ENCODE peak calls at places on chromosomes 12 and 14, in eight cellular contexts. One of them, this sample, is unnamed.

GRCh38 chr12:47378907-47379306 is 299.1 kb upstream of the AMIGO2 start:
- DNase-seq in activated CD8-positive, alpha-beta memory T cell treated with anti-CD3 and anti-CD28 coated beads for 48 hours: no peak
- DNase-seq in SHP77: no peak
- DNase-seq in stimulated activated naive CD4-positive, alpha-beta T cell treated with Interleukin-2 at 50 U/mL for 16 hours: no peak
- DNase-seq in neural progenitor cell: no peak
- DNase-seq in GM23338: no peak
- DNase-seq in K562: no peak
- DNase-seq in CD4-positive, alpha-beta T cell: no peak
- DNase-seq in this sample: no peak

GRCh38 chr14:90093942-90094595 is 32.3 kb downstream of the KCNK13 start:
- DNase-seq in SHP77: no peak
- DNase-seq in neural progenitor cell: no peak
- DNase-seq in K562: no peak
- DNase-seq in activated CD8-positive, alpha-beta memory T cell treated with anti-CD3 and anti-CD28 coated beads for 48 hours: no peak
- DNase-seq in stimulated activated naive CD4-positive, alpha-beta T cell treated with Interleukin-2 at 50 U/mL for 16 hours: no peak
- DNase-seq in GM23338: no peak
- DNase-seq in CD4-positive, alpha-beta T cell: no peak
- DNase-seq in this sample: no peak

GRCh38 chr12:52351196-52352059 is 15.9 kb downstream of the KRT85 start:
- DNase-seq in CD4-positive, alpha-beta T cell: peak; percentile 60
- DNase-seq in SHP77: no peak
- DNase-seq in stimulated activated naive CD4-positive, alpha-beta T cell treated with Interleukin-2 at 50 U/mL for 16 hours: peak; percentile 13
- DNase-seq in neural progenitor cell: no peak
- DNase-seq in activated CD8-positive, alpha-beta memory T cell treated with anti-CD3 and anti-CD28 coated beads for 48 hours: no peak
- DNase-seq in K562: no peak
- DNase-seq in GM23338: no peak
- DNase-seq in this sample: peak; percentile 84

GRCh38 chr14:25006961-25007795 is 42.8 kb downstream of the STXBP6 start:
- DNase-seq in CD4-positive, alpha-beta T cell: no peak
- DNase-seq in SHP77: peak; percentile 12
- DNase-seq in activated CD8-positive, alpha-beta memory T cell treated with anti-CD3 and anti-CD28 coated beads for 48 hours: no peak
- DNase-seq in neural progenitor cell: no peak
- DNase-seq in K562: peak; percentile 18
- DNase-seq in GM23338: no peak
- DNase-seq in stimulated activated naive CD4-positive, alpha-beta T cell treated with Interleukin-2 at 50 U/mL for 16 hours: no peak
- DNase-seq in this sample: no peak

GRCh38 chr14:64303471-64303917 is 9.3 kb upstream of the ESR2 start:
- DNase-seq in activated CD8-positive, alpha-beta memory T cell treated with anti-CD3 and anti-CD28 coated beads for 48 hours: no peak
- DNase-seq in stimulated activated naive CD4-positive, alpha-beta T cell treated with Interleukin-2 at 50 U/mL for 16 hours: no peak
- DNase-seq in SHP77: peak; percentile 72
- DNase-seq in CD4-positive, alpha-beta T cell: no peak
- DNase-seq in K562: peak; percentile 48
- DNase-seq in neural progenitor cell: peak; percentile 72
- DNase-seq in GM23338: peak; percentile 94
- DNase-seq in this sample: no peak

GRCh38 chr12:106914796-106915634 is 40.7 kb upstream of the TMEM263 start:
- DNase-seq in SHP77: no peak
- DNase-seq in CD4-positive, alpha-beta T cell: no peak
- DNase-seq in neural progenitor cell: no peak
- DNase-seq in GM23338: no peak
- DNase-seq in activated CD8-positive, alpha-beta memory T cell treated with anti-CD3 and anti-CD28 coated beads for 48 hours: no peak
- DNase-seq in stimulated activated naive CD4-positive, alpha-beta T cell treated with Interleukin-2 at 50 U/mL for 16 hours: no peak
- DNase-seq in K562: no peak
- DNase-seq in this sample: no peak

GRCh38 chr14:103427485-103428443 is 42.5 kb downstream of the MARK3 start:
- DNase-seq in K562: peak; percentile 92
- DNase-seq in neural progenitor cell: peak; percentile 8
- DNase-seq in stimulated activated naive CD4-positive, alpha-beta T cell treated with Interleukin-2 at 50 U/mL for 16 hours: no peak
- DNase-seq in SHP77: no peak
- DNase-seq in CD4-positive, alpha-beta T cell: no peak
- DNase-seq in activated CD8-positive, alpha-beta memory T cell treated with anti-CD3 and anti-CD28 coated beads for 48 hours: peak; percentile 8
- DNase-seq in GM23338: peak; percentile 83
- DNase-seq in this sample: no peak

GRCh38 chr14:65824285-65824977 is 411.9 kb downstream of the FUT8 start:
- DNase-seq in SHP77: peak; percentile 35
- DNase-seq in neural progenitor cell: peak; percentile 79
- DNase-seq in activated CD8-positive, alpha-beta memory T cell treated with anti-CD3 and anti-CD28 coated beads for 48 hours: peak; percentile 11
- DNase-seq in stimulated activated naive CD4-positive, alpha-beta T cell treated with Interleukin-2 at 50 U/mL for 16 hours: peak; percentile 15
- DNase-seq in GM23338: peak; percentile 83
- DNase-seq in K562: peak; percentile 60
- DNase-seq in CD4-positive, alpha-beta T cell: peak; percentile 40
- DNase-seq in this sample: peak; percentile 51

GRCh38 chr14:85531594-85532391 is 1.8 kb downstream of the FLRT2 start:
- DNase-seq in K562: no peak
- DNase-seq in activated CD8-positive, alpha-beta memory T cell treated with anti-CD3 and anti-CD28 coated beads for 48 hours: no peak
- DNase-seq in stimulated activated naive CD4-positive, alpha-beta T cell treated with Interleukin-2 at 50 U/mL for 16 hours: no peak
- DNase-seq in neural progenitor cell: peak; percentile 67
- DNase-seq in SHP77: no peak
- DNase-seq in CD4-positive, alpha-beta T cell: no peak
- DNase-seq in GM23338: peak; percentile 84
- DNase-seq in this sample: no peak

GRCh38 chr14:101789222-101789621 is 27.7 kb downstream of the PPP2R5C start:
- DNase-seq in K562: no peak
- DNase-seq in SHP77: no peak
- DNase-seq in GM23338: no peak
- DNase-seq in CD4-positive, alpha-beta T cell: no peak
- DNase-seq in neural progenitor cell: no peak
- DNase-seq in activated CD8-positive, alpha-beta memory T cell treated with anti-CD3 and anti-CD28 coated beads for 48 hours: no peak
- DNase-seq in stimulated activated naive CD4-positive, alpha-beta T cell treated with Interleukin-2 at 50 U/mL for 16 hours: no peak
- DNase-seq in this sample: no peak

GRCh38 chr14:91957876-91958313 is 10.4 kb upstream of the FBLN5 start:
- DNase-seq in GM23338: no peak
- DNase-seq in CD4-positive, alpha-beta T cell: no peak
- DNase-seq in K562: no peak
- DNase-seq in stimulated activated naive CD4-positive, alpha-beta T cell treated with Interleukin-2 at 50 U/mL for 16 hours: no peak
- DNase-seq in SHP77: no peak
- DNase-seq in neural progenitor cell: no peak
- DNase-seq in activated CD8-positive, alpha-beta memory T cell treated with anti-CD3 and anti-CD28 coated beads for 48 hours: no peak
- DNase-seq in this sample: peak; percentile 70

GRCh38 chr14:28381656-28382055 is 384.9 kb upstream of the FOXG1 start:
- DNase-seq in SHP77: no peak
- DNase-seq in CD4-positive, alpha-beta T cell: no peak
- DNase-seq in activated CD8-positive, alpha-beta memory T cell treated with anti-CD3 and anti-CD28 coated beads for 48 hours: no peak
- DNase-seq in K562: no peak
- DNase-seq in GM23338: no peak
- DNase-seq in stimulated activated naive CD4-positive, alpha-beta T cell treated with Interleukin-2 at 50 U/mL for 16 hours: no peak
- DNase-seq in neural progenitor cell: no peak
- DNase-seq in this sample: no peak

GRCh38 chr12:107352347-107353081 is 259.2 kb upstream of the CRY1 start:
- DNase-seq in SHP77: no peak
- DNase-seq in CD4-positive, alpha-beta T cell: no peak
- DNase-seq in GM23338: no peak
- DNase-seq in activated CD8-positive, alpha-beta memory T cell treated with anti-CD3 and anti-CD28 coated beads for 48 hours: no peak
- DNase-seq in K562: no peak
- DNase-seq in stimulated activated naive CD4-positive, alpha-beta T cell treated with Interleukin-2 at 50 U/mL for 16 hours: peak; percentile 30
- DNase-seq in neural progenitor cell: no peak
- DNase-seq in this sample: no peak

GRCh38 chr14:101733211-101733610 is 28.3 kb upstream of the PPP2R5C start:
- DNase-seq in stimulated activated naive CD4-positive, alpha-beta T cell treated with Interleukin-2 at 50 U/mL for 16 hours: no peak
- DNase-seq in K562: peak; percentile 63
- DNase-seq in CD4-positive, alpha-beta T cell: no peak
- DNase-seq in neural progenitor cell: no peak
- DNase-seq in activated CD8-positive, alpha-beta memory T cell treated with anti-CD3 and anti-CD28 coated beads for 48 hours: no peak
- DNase-seq in SHP77: peak; percentile 30
- DNase-seq in GM23338: no peak
- DNase-seq in this sample: no peak

GRCh38 chr12:104623920-104624319 is 167.2 kb downstream of the CHST11 start:
- DNase-seq in SHP77: no peak
- DNase-seq in K562: no peak
- DNase-seq in CD4-positive, alpha-beta T cell: no peak
- DNase-seq in GM23338: peak; percentile 19
- DNase-seq in stimulated activated naive CD4-positive, alpha-beta T cell treated with Interleukin-2 at 50 U/mL for 16 hours: no peak
- DNase-seq in neural progenitor cell: peak; percentile 57
- DNase-seq in activated CD8-positive, alpha-beta memory T cell treated with anti-CD3 and anti-CD28 coated beads for 48 hours: no peak
- DNase-seq in this sample: no peak

GRCh38 chr12:52523825-52524224 is 3.6 kb upstream of the KRT5 start:
- DNase-seq in SHP77: no peak
- DNase-seq in neural progenitor cell: no peak
- DNase-seq in K562: no peak
- DNase-seq in activated CD8-positive, alpha-beta memory T cell treated with anti-CD3 and anti-CD28 coated beads for 48 hours: no peak
- DNase-seq in CD4-positive, alpha-beta T cell: no peak
- DNase-seq in GM23338: no peak
- DNase-seq in stimulated activated naive CD4-positive, alpha-beta T cell treated with Interleukin-2 at 50 U/mL for 16 hours: no peak
- DNase-seq in this sample: peak; percentile 22

GRCh38 chr12:561908-562593 is 101.2 kb downstream of the NINJ2 start:
- DNase-seq in K562: peak; percentile 24
- DNase-seq in SHP77: no peak
- DNase-seq in neural progenitor cell: no peak
- DNase-seq in CD4-positive, alpha-beta T cell: no peak
- DNase-seq in activated CD8-positive, alpha-beta memory T cell treated with anti-CD3 and anti-CD28 coated beads for 48 hours: no peak
- DNase-seq in stimulated activated naive CD4-positive, alpha-beta T cell treated with Interleukin-2 at 50 U/mL for 16 hours: no peak
- DNase-seq in GM23338: no peak
- DNase-seq in this sample: no peak

GRCh38 chr12:129629901-129630300 is 273.9 kb downstream of the TMEM132D start:
- DNase-seq in stimulated activated naive CD4-positive, alpha-beta T cell treated with Interleukin-2 at 50 U/mL for 16 hours: no peak
- DNase-seq in CD4-positive, alpha-beta T cell: no peak
- DNase-seq in K562: no peak
- DNase-seq in neural progenitor cell: no peak
- DNase-seq in GM23338: no peak
- DNase-seq in activated CD8-positive, alpha-beta memory T cell treated with anti-CD3 and anti-CD28 coated beads for 48 hours: no peak
- DNase-seq in SHP77: no peak
- DNase-seq in this sample: no peak

GRCh38 chr12:7091660-7092228 is 501 bp downstream of the C1R start:
- DNase-seq in GM23338: peak; percentile 7
- DNase-seq in neural progenitor cell: no peak
- DNase-seq in K562: no peak
- DNase-seq in CD4-positive, alpha-beta T cell: no peak
- DNase-seq in activated CD8-positive, alpha-beta memory T cell treated with anti-CD3 and anti-CD28 coated beads for 48 hours: no peak
- DNase-seq in SHP77: no peak
- DNase-seq in stimulated activated naive CD4-positive, alpha-beta T cell treated with Interleukin-2 at 50 U/mL for 16 hours: no peak
- DNase-seq in this sample: peak; percentile 89

GRCh38 chr12:63790608-63790945 is 10.9 kb downstream of the RXYLT1 start:
- DNase-seq in SHP77: no peak
- DNase-seq in GM23338: no peak
- DNase-seq in neural progenitor cell: no peak
- DNase-seq in CD4-positive, alpha-beta T cell: no peak
- DNase-seq in stimulated activated naive CD4-positive, alpha-beta T cell treated with Interleukin-2 at 50 U/mL for 16 hours: no peak
- DNase-seq in activated CD8-positive, alpha-beta memory T cell treated with anti-CD3 and anti-CD28 coated beads for 48 hours: no peak
- DNase-seq in K562: no peak
- DNase-seq in this sample: no peak

GRCh38 chr14:33765251-33765650 is 185.6 kb downstream of the EGLN3 start:
- DNase-seq in activated CD8-positive, alpha-beta memory T cell treated with anti-CD3 and anti-CD28 coated beads for 48 hours: no peak
- DNase-seq in GM23338: peak; percentile 70
- DNase-seq in CD4-positive, alpha-beta T cell: no peak
- DNase-seq in stimulated activated naive CD4-positive, alpha-beta T cell treated with Interleukin-2 at 50 U/mL for 16 hours: no peak
- DNase-seq in neural progenitor cell: peak; percentile 91
- DNase-seq in SHP77: no peak
- DNase-seq in K562: no peak
- DNase-seq in this sample: no peak

This sample was measured in left lobe of liver.